ENCODE peak calls at places on chromosomes 3 and 15, in eight cellular contexts. U, N, Y, J, Q, T, K and C are unnamed samples.

GRCh38 chr3:123072152-123072551 is 5.3 kb downstream of the PDIA5 start:
- DNase-seq in U (no peak), Y (no peak), K (no peak), N (no peak), T (no peak), J (no peak), Q (no peak), C (no peak)

GRCh38 chr15:64731807-64732151 is 43.6 kb downstream of the RBPMS2 start:
- DNase-seq in U (no peak), Y (no peak), Q (no peak), N (no peak), T (no peak), J (no peak), K (no peak), C (no peak)

GRCh38 chr3:188863999-188864406 is 307.8 kb upstream of the TPRG1 start:
- DNase-seq in K (peak), Q (no peak), U (peak), Y (no peak), J (no peak), T (no peak), N (no peak), C (no peak)

GRCh38 chr3:62211675-62212429 is 161.5 kb downstream of the FEZF2 start:
- DNase-seq in N (no peak), Y (no peak), J (no peak), T (peak), Q (no peak), U (no peak), K (peak), C (no peak)

GRCh38 chr3:48125026-48125704 is 63.1 kb downstream of the CDC25A start:
- DNase-seq in Y (no peak), Q (no peak), N (no peak), U (peak), T (no peak), K (no peak), J (no peak), C (no peak)

GRCh38 chr3:46496745-46497555 is 826 bp upstream of the RTP3 start:
- DNase-seq in Y (peak), U (no peak), J (no peak), K (no peak), T (no peak), Q (no peak), N (peak), C (no peak)

GRCh38 chr3:177977381-177978158 is 558.7 kb upstream of the KCNMB2 start:
- DNase-seq in Q (no peak), T (no peak), K (no peak), Y (no peak), N (no peak), J (no peak), U (peak), C (no peak)

GRCh38 chr3:45010718-45011355 is 15.3 kb upstream of the CLEC3B start:
- DNase-seq in N (no peak), U (peak), Q (no peak), T (no peak), K (no peak), Y (no peak), J (no peak), C (no peak)

GRCh38 chr3:178063475-178063874 is 472.8 kb upstream of the KCNMB2 start:
- DNase-seq in N (no peak), Q (no peak), Y (no peak), J (no peak), K (no peak), T (no peak), U (no peak), C (no peak)

GRCh38 chr15:91694131-91694828 is 159.2 kb upstream of the SLCO3A1 start:
- DNase-seq in N (no peak), T (no peak), Y (peak), U (peak), K (peak), Q (no peak), J (no peak), C (no peak)

GRCh38 chr3:197540961-197541377 is 14.8 kb downstream of the BDH1 start:
- DNase-seq in T (no peak), U (no peak), Q (no peak), K (no peak), J (no peak), N (no peak), Y (no peak), C (no peak)